ENCODE peak calls at places on chromosomes 4 and X, in six cellular contexts. G, X, I, C, F and U are unnamed samples.

GRCh38 chrX:13570245-13570573 is 808 bp downstream of the EGFL6 start:
- DNase-seq in G (no peak), X (peak), I (no peak), C (no peak), F (no peak), U (no peak)

GRCh38 chrX:93580634-93581033 is 92.7 kb downstream of the NAP1L3 start:
- DNase-seq in G (no peak), X (no peak), I (no peak), C (no peak), F (no peak), U (no peak)

GRCh38 chr4:78768447-78769177 is 7.5 kb upstream of the BMP2K start:
- DNase-seq in G (no peak), X (no peak), I (no peak), C (no peak), F (no peak), U (no peak)

GRCh38 chr4:159829184-159829583 is 726.3 kb downstream of the RAPGEF2 start:
- DNase-seq in G (no peak), X (no peak), I (no peak), C (no peak), F (no peak), U (no peak)

GRCh38 chr4:142379277-142380051 is 466.6 kb downstream of the INPP4B start:
- DNase-seq in G (no peak), X (no peak), I (no peak), C (no peak), F (no peak), U (no peak)

GRCh38 chr4:73684097-73684496 is 56.3 kb upstream of the CXCL8 start:
- DNase-seq in G (no peak), X (no peak), I (no peak), C (no peak), F (no peak), U (no peak)

GRCh38 chr4:25970691-25971427 is 56.8 kb downstream of the SMIM20 start:
- DNase-seq in G (no peak), X (no peak), I (no peak), C (no peak), F (no peak), U (no peak)

GRCh38 chr4:47471591-47471990 is 8.1 kb upstream of the COMMD8 start:
- DNase-seq in G (no peak), X (no peak), I (no peak), C (no peak), F (no peak), U (no peak)

GRCh38 chr4:38320833-38321232 is 343.2 kb upstream of the KLF3 start:
- DNase-seq in G (no peak), X (no peak), I (no peak), C (no peak), F (no peak), U (no peak)

GRCh38 chrX:149074429-149074828 is 430.7 kb downstream of the IDS start:
- DNase-seq in G (no peak), X (peak), I (no peak), C (peak), F (peak), U (no peak)

GRCh38 chr4:5280845-5281244 is 229.6 kb downstream of the STK32B start:
- DNase-seq in G (no peak), X (no peak), I (no peak), C (no peak), F (no peak), U (no peak)

GRCh38 chrX:51742586-51742985 is 656 bp upstream of the GSPT2 start:
- DNase-seq in G (peak), X (no peak), I (no peak), C (no peak), F (no peak), U (no peak)

GRCh38 chrX:119784747-119785446 is 6.5 kb downstream of the RPL39 start:
- DNase-seq in G (peak), X (peak), I (no peak), C (peak), F (peak), U (peak)

GRCh38 chr4:43351970-43352806 is 459.7 kb downstream of the GRXCR1 start:
- DNase-seq in G (no peak), X (no peak), I (no peak), C (no peak), F (no peak), U (no peak)

GRCh38 chr4:78710536-78710935 is 65.6 kb upstream of the BMP2K start:
- DNase-seq in G (no peak), X (no peak), I (no peak), C (no peak), F (no peak), U (no peak)

GRCh38 chrX:118536687-118537461 is 41.3 kb downstream of the DOCK11 start:
- DNase-seq in G (no peak), X (peak), I (no peak), C (peak), F (peak), U (peak)

GRCh38 chrX:56757327-56757726 is 28.3 kb downstream of the NBDY start:
- DNase-seq in G (no peak), X (peak), I (no peak), C (no peak), F (peak), U (no peak)

GRCh38 chrX:30938295-30938694 is 49.2 kb upstream of the TAB3 start:
- DNase-seq in G (no peak), X (no peak), I (no peak), C (no peak), F (no peak), U (no peak)

GRCh38 chr4:127518022-127518421 is 114.7 kb upstream of the INTU start:
- DNase-seq in G (no peak), X (no peak), I (no peak), C (no peak), F (no peak), U (no peak)

GRCh38 chr4:182453830-182454229 is 210.6 kb downstream of the TENM3 start:
- DNase-seq in G (no peak), X (no peak), I (no peak), C (no peak), F (no peak), U (no peak)

GRCh38 chrX:53239474-53239873 is 14.5 kb upstream of the KDM5C start:
- DNase-seq in G (peak), X (peak), I (no peak), C (peak), F (peak), U (no peak)

GRCh38 chr4:109967798-109968520 is 55.3 kb downstream of the EGF start:
- DNase-seq in G (no peak), X (no peak), I (no peak), C (no peak), F (peak), U (no peak)

GRCh38 chr4:87570290-87570689 is 38.0 kb upstream of the DSPP start:
- DNase-seq in G (no peak), X (no peak), I (no peak), C (no peak), F (peak), U (no peak)

GRCh38 chrX:134172588-134173259 is 64.3 kb upstream of the CCDC160 start:
- DNase-seq in G (no peak), X (peak), I (no peak), C (peak), F (peak), U (peak)

GRCh38 chrX:5306654-5307121 is 922.0 kb downstream of the NLGN4X start:
- DNase-seq in G (no peak), X (no peak), I (no peak), C (no peak), F (peak), U (no peak)

GRCh38 chr4:139265654-139266053 is 14.4 kb downstream of the MGARP start:
- DNase-seq in G (no peak), X (no peak), I (no peak), C (no peak), F (no peak), U (no peak)

GRCh38 chr4:129378346-129378745 is 282.4 kb downstream of the C4orf33 start:
- DNase-seq in G (no peak), X (no peak), I (no peak), C (no peak), F (no peak), U (no peak)

GRCh38 chr4:109465065-109465464 is 31.4 kb downstream of the SEC24B start:
- DNase-seq in G (no peak), X (no peak), I (no peak), C (no peak), F (no peak), U (no peak)

GRCh38 chr4:188903995-188904394 is 764.8 kb downstream of the TRIML1 start:
- DNase-seq in G (no peak), X (no peak), I (no peak), C (no peak), F (no peak), U (no peak)

GRCh38 chr4:109574443-109574850 is 14.4 kb downstream of the MCUB start:
- DNase-seq in G (no peak), X (no peak), I (no peak), C (no peak), F (peak), U (no peak)

GRCh38 chr4:69156913-69157312 is 57.6 kb downstream of the UGT2B11 start:
- DNase-seq in G (peak), X (no peak), I (no peak), C (no peak), F (no peak), U (no peak)

GRCh38 chrX:129840334-129840733 is 3.4 kb downstream of the ZDHHC9 start:
- DNase-seq in G (no peak), X (no peak), I (no peak), C (no peak), F (no peak), U (no peak)